ENCODE peak calls at places on chromosomes 16 and 17, in five cellular contexts. B, V, T, H and E are unnamed samples.

GRCh38 chr17:17749921-17750320 is 68.7 kb downstream of the RAI1 start:
- DNase-seq in V (no peak), B (no peak), H (peak), T (no peak), E (peak)

GRCh38 chr17:17350491-17351355 is 47.5 kb downstream of the NT5M start:
- DNase-seq in T (no peak), B (no peak), H (peak), V (no peak), E (peak)

GRCh38 chr17:77185137-77185536 is 44.4 kb downstream of the SEC14L1 start:
- DNase-seq in V (no peak), T (no peak), B (no peak), H (no peak), E (no peak)

GRCh38 chr17:66268247-66268927 is 34.0 kb upstream of the PRKCA start:
- DNase-seq in B (no peak), T (no peak), H (no peak), V (no peak), E (no peak)

GRCh38 chr17:65074778-65075250 is 18.3 kb upstream of the GNA13 start:
- DNase-seq in V (no peak), B (no peak), T (no peak), H (no peak), E (no peak)

GRCh38 chr16:2086812-2087425 is 39.1 kb downstream of the TSC2 start:
- DNase-seq in T (no peak), V (no peak), H (no peak), B (no peak), E (no peak)

GRCh38 chr16:27232061-27232841 is 28.9 kb downstream of the KDM8 start:
- DNase-seq in T (no peak), H (no peak), V (no peak), B (no peak), E (no peak)

GRCh38 chr16:86343111-86343642 is 167.2 kb upstream of the FOXF1 start:
- DNase-seq in V (no peak), H (no peak), T (no peak), B (no peak), E (no peak)

GRCh38 chr17:339193-340061 is 13.2 kb downstream of the RPH3AL start:
- DNase-seq in V (peak), B (no peak), H (no peak), T (no peak), E (no peak)